ENCODE peak calls at places on chromosome 9, in five cellular contexts. One of them, this sample, is unnamed.

GRCh38 chr9:27351438-27351837 is 54.5 kb upstream of the EQTN start:
- DNase-seq in GM23248: no peak
- DNase-seq in fibroblast of lung: peak
- DNase-seq in H9: no peak
- DNase-seq in neuronal stem cell: no peak
- DNase-seq in this sample: no peak

GRCh38 chr9:26706223-26706622 is 186.4 kb downstream of the CAAP1 start:
- DNase-seq in GM23248: no peak
- DNase-seq in H9: no peak
- DNase-seq in fibroblast of lung: no peak
- DNase-seq in neuronal stem cell: no peak
- DNase-seq in this sample: no peak

GRCh38 chr9:89178162-89179120 is at the start of gene SHC3:
- DNase-seq in fibroblast of lung: peak
- DNase-seq in neuronal stem cell: peak
- DNase-seq in H9: peak
- DNase-seq in GM23248: peak
- DNase-seq in this sample: no peak

GRCh38 chr9:15299374-15299939 is 7.6 kb downstream of the TTC39B start:
- DNase-seq in H9: no peak
- DNase-seq in neuronal stem cell: no peak
- DNase-seq in GM23248: no peak
- DNase-seq in fibroblast of lung: no peak
- DNase-seq in this sample: no peak

GRCh38 chr9:107895524-107896001 is 406.0 kb upstream of the KLF4 start:
- DNase-seq in GM23248: peak
- DNase-seq in neuronal stem cell: no peak
- DNase-seq in fibroblast of lung: peak
- DNase-seq in H9: no peak
- DNase-seq in this sample: no peak

GRCh38 chr9:129176786-129177442 is 1.1 kb downstream of the IER5L start:
- DNase-seq in neuronal stem cell: no peak
- DNase-seq in fibroblast of lung: peak
- DNase-seq in GM23248: peak
- DNase-seq in H9: peak
- DNase-seq in this sample: no peak

GRCh38 chr9:129312251-129312650 is 134.2 kb upstream of the IER5L start:
- DNase-seq in neuronal stem cell: no peak
- DNase-seq in GM23248: no peak
- DNase-seq in fibroblast of lung: no peak
- DNase-seq in H9: no peak
- DNase-seq in this sample: no peak

GRCh38 chr9:2356391-2356790 is 265.2 kb upstream of the VLDLR start:
- DNase-seq in GM23248: no peak
- DNase-seq in fibroblast of lung: no peak
- DNase-seq in neuronal stem cell: no peak
- DNase-seq in H9: no peak
- DNase-seq in this sample: no peak

GRCh38 chr9:89277454-89277853 is 33.5 kb upstream of the CKS2 start:
- DNase-seq in fibroblast of lung: peak
- DNase-seq in neuronal stem cell: no peak
- DNase-seq in H9: no peak
- DNase-seq in GM23248: peak
- DNase-seq in this sample: no peak

GRCh38 chr9:116789097-116789496 is 102.0 kb downstream of the TRIM32 start:
- DNase-seq in fibroblast of lung: no peak
- DNase-seq in GM23248: no peak
- DNase-seq in neuronal stem cell: no peak
- DNase-seq in H9: no peak
- DNase-seq in this sample: no peak

GRCh38 chr9:107504585-107505455 is 15.3 kb upstream of the KLF4 start:
- DNase-seq in neuronal stem cell: no peak
- DNase-seq in GM23248: peak
- DNase-seq in fibroblast of lung: peak
- DNase-seq in H9: no peak
- DNase-seq in this sample: no peak

GRCh38 chr9:99253772-99254431 is 31.8 kb downstream of the SEC61B start:
- DNase-seq in fibroblast of lung: no peak
- DNase-seq in neuronal stem cell: no peak
- DNase-seq in GM23248: no peak
- DNase-seq in H9: no peak
- DNase-seq in this sample: no peak

GRCh38 chr9:96626912-96627311 is 7.3 kb upstream of the CDC14B start:
- DNase-seq in neuronal stem cell: no peak
- DNase-seq in H9: no peak
- DNase-seq in fibroblast of lung: no peak
- DNase-seq in GM23248: no peak
- DNase-seq in this sample: no peak

GRCh38 chr9:93891549-93892310 is 63.4 kb downstream of the BARX1 start:
- DNase-seq in H9: no peak
- DNase-seq in neuronal stem cell: no peak
- DNase-seq in fibroblast of lung: no peak
- DNase-seq in GM23248: no peak
- DNase-seq in this sample: no peak

GRCh38 chr9:72139233-72139632 is 10.0 kb upstream of the GDA start:
- DNase-seq in GM23248: no peak
- DNase-seq in H9: no peak
- DNase-seq in fibroblast of lung: no peak
- DNase-seq in neuronal stem cell: no peak
- DNase-seq in this sample: no peak

GRCh38 chr9:110887276-110887675 is 151.0 kb downstream of the LPAR1 start:
- DNase-seq in fibroblast of lung: no peak
- DNase-seq in H9: no peak
- DNase-seq in neuronal stem cell: no peak
- DNase-seq in GM23248: no peak
- DNase-seq in this sample: no peak

GRCh38 chr9:4717815-4718214 is 23.2 kb downstream of the AK3 start:
- DNase-seq in GM23248: no peak
- DNase-seq in H9: no peak
- DNase-seq in neuronal stem cell: no peak
- DNase-seq in fibroblast of lung: no peak
- DNase-seq in this sample: no peak

GRCh38 chr9:91911681-91912080 is 38.3 kb downstream of the ROR2 start:
- DNase-seq in H9: no peak
- DNase-seq in fibroblast of lung: no peak
- DNase-seq in GM23248: no peak
- DNase-seq in neuronal stem cell: no peak
- DNase-seq in this sample: no peak

GRCh38 chr9:135225619-135226228 is 138.3 kb downstream of the OLFM1 start:
- DNase-seq in fibroblast of lung: no peak
- DNase-seq in H9: no peak
- DNase-seq in GM23248: no peak
- DNase-seq in neuronal stem cell: no peak
- DNase-seq in this sample: no peak

GRCh38 chr9:113577525-113578261 is 114.2 kb downstream of the RGS3 start:
- DNase-seq in H9: no peak
- DNase-seq in neuronal stem cell: no peak
- DNase-seq in GM23248: peak
- DNase-seq in fibroblast of lung: peak
- DNase-seq in this sample: peak

GRCh38 chr9:134538856-134539562 is 102.6 kb upstream of the COL5A1 start:
- DNase-seq in H9: no peak
- DNase-seq in GM23248: no peak
- DNase-seq in neuronal stem cell: no peak
- DNase-seq in fibroblast of lung: no peak
- DNase-seq in this sample: no peak

GRCh38 chr9:73154760-73155159 is 3.1 kb downstream of the ANXA1 start:
- DNase-seq in fibroblast of lung: no peak
- DNase-seq in neuronal stem cell: no peak
- DNase-seq in H9: no peak
- DNase-seq in GM23248: peak
- DNase-seq in this sample: no peak

DNA sequence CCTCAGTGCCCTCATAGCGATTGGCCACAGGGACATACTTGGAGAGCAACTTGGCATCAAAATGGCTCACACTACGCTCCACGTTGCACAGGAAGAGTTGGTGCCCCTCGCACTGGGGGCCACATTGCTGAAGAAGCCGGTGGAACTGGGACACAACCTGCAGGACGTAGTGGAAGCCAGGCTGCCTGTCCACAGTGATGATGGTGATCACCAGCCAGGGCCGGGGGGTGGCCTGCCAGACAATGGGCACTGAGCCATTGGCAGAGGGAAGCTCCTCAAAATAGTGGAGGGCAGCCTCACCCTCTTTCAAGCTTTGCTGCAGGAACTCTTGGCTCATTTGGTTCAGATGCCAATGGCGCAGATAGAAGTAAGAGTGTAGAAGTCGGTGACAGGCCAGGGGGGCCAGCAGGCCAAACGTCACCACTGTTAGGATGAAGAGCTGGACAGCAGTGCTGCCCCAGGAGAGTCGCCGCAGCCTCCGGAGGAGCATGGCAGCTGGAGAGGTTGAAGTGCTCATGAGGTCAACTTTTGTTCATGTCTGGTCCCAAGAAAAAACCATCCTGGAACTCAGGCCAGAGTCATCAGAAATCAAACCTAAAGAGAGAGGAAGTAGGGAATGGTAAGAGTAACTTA is 41.1 kb upstream of the ALDOB start:
- DNase-seq in fibroblast of lung: no peak
- DNase-seq in H9: no peak
- DNase-seq in GM23248: no peak
- DNase-seq in neuronal stem cell: no peak
- DNase-seq in this sample: no peak
- H3K4me2 ChIP-seq in fibroblast of lung: no peak
- H3K4me2 ChIP-seq in H9: no peak
- H3K4me2 ChIP-seq in GM23248: no peak
- H3K4me2 ChIP-seq in neuronal stem cell: no peak
- H3K4me2 ChIP-seq in this sample: no peak

DNA sequence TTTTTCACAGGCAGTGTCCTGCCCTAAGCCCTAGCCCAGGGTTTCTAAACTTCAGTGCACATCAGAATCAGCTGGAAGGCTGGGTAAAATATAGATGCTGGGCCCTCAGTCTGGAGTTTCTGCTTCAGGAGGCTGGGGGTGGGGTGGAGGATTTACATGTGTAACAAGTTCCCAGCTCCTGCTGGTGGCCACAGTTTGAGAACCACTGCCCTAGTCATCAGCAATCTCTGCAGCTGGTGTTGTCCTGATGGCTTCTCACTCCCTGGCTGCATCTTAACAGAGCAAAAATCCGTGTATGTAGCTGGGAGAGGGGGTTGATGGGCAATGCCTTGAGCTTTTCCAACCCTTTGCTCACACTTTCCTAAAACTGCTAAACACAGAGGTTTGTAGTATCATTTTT is 186.0 kb upstream of the KLF9 start:
- DNase-seq in H9: no peak
- DNase-seq in fibroblast of lung: peak
- DNase-seq in neuronal stem cell: no peak
- DNase-seq in GM23248: peak
- DNase-seq in this sample: no peak
- H3K9ac ChIP-seq in H9: no peak
- H3K9ac ChIP-seq in fibroblast of lung: peak
- H3K9ac ChIP-seq in neuronal stem cell: no peak
- H3K9ac ChIP-seq in GM23248: peak
- H3K9ac ChIP-seq in this sample: no peak

DNA sequence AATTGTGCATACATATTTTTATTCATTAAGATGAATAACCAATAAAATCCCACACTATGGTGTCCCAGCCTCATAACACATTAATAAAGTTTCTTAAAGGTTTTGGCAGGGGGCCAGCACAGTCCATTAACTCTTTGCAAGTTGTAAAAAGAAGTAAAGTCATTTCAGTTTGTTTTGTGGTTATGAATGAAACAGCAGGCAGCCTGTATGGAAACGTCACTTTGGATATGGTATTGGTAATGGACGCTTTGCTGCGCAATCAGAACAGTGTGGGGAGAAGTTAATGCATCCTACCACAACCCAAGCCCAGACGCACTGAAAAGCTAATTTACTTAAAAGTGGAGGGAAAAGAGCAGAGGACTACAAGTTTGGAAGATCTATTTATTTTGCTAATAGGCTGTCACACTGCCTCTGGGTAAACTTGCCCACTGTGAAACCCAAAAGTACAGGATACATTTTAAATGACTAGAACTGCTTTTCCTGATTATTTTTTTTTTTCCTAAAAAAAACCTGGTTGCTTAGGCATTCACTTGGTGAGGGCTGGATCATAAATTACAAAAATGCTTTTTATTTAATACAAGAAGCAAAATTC is 104.4 kb downstream of the NFIB start:
- DNase-seq in neuronal stem cell: no peak
- DNase-seq in fibroblast of lung: peak
- DNase-seq in GM23248: no peak
- DNase-seq in H9: no peak
- DNase-seq in this sample: peak
- H3K4me2 ChIP-seq in neuronal stem cell: no peak
- H3K4me2 ChIP-seq in fibroblast of lung: no peak
- H3K4me2 ChIP-seq in GM23248: no peak
- H3K4me2 ChIP-seq in H9: no peak
- H3K4me2 ChIP-seq in this sample: no peak

GRCh38 chr9:109500421-109500974 is 2.4 kb upstream of the PTPN3 start:
- DNase-seq in GM23248: no peak
- DNase-seq in H9: no peak
- DNase-seq in fibroblast of lung: no peak
- DNase-seq in neuronal stem cell: no peak
- DNase-seq in this sample: no peak
- H3K9ac ChIP-seq in GM23248: no peak
- H3K9ac ChIP-seq in H9: no peak
- H3K9ac ChIP-seq in fibroblast of lung: no peak
- H3K9ac ChIP-seq in neuronal stem cell: no peak
- H3K9ac ChIP-seq in this sample: no peak

GRCh38 chr9:37144762-37145161 is 24.4 kb downstream of the ZCCHC7 start:
- DNase-seq in GM23248: peak
- DNase-seq in neuronal stem cell: peak
- DNase-seq in H9: no peak
- DNase-seq in fibroblast of lung: peak
- DNase-seq in this sample: no peak

GRCh38 chr9:37141015-37141414 is 20.6 kb downstream of the ZCCHC7 start:
- DNase-seq in GM23248: no peak
- DNase-seq in fibroblast of lung: no peak
- DNase-seq in neuronal stem cell: no peak
- DNase-seq in H9: no peak
- DNase-seq in this sample: no peak

GRCh38 chr9:37149646-37150308 is 29.4 kb downstream of the ZCCHC7 start:
- DNase-seq in GM23248: no peak
- DNase-seq in neuronal stem cell: peak
- DNase-seq in H9: no peak
- DNase-seq in fibroblast of lung: no peak
- DNase-seq in this sample: no peak

GRCh38 chr9:37148181-37148580 is 27.8 kb downstream of the ZCCHC7 start:
- DNase-seq in H9: no peak
- DNase-seq in neuronal stem cell: no peak
- DNase-seq in fibroblast of lung: no peak
- DNase-seq in GM23248: no peak
- DNase-seq in this sample: peak

GRCh38 chr9:37146372-37146771 is 26.0 kb downstream of the ZCCHC7 start:
- DNase-seq in fibroblast of lung: no peak
- DNase-seq in H9: no peak
- DNase-seq in neuronal stem cell: no peak
- DNase-seq in GM23248: no peak
- DNase-seq in this sample: no peak
- H3K4me2 ChIP-seq in fibroblast of lung: peak
- H3K4me2 ChIP-seq in H9: no peak
- H3K4me2 ChIP-seq in neuronal stem cell: no peak
- H3K4me2 ChIP-seq in GM23248: no peak
- H3K4me2 ChIP-seq in this sample: no peak

This sample was measured in K562.